ENCODE peak calls at places on chromosomes 7 and 10, in seven cellular contexts. J is activated gamma-delta T cell treated with Interleukin-2 at 50 U/mL for 16 hours, Z is aorta, D is GM12865, L is left ventricle myocardium superior, X is amniotic stem cell, P is upper lobe of right lung. V is an unnamed sample.

GRCh38 chr10:79346012-79346340 is 1.3 kb upstream of the PPIF start:
- DNase-seq in P (no peak), X (no peak), L (no peak), J (no peak), Z (peak), D (no peak), V (no peak)

GRCh38 chr10:112379635-112380296 is 5.8 kb downstream of the ACSL5 start:
- DNase-seq in L (no peak), Z (no peak), D (no peak), X (no peak), J (no peak), P (no peak), V (no peak)

GRCh38 chr10:71796749-71797405 is 23.6 kb upstream of the VSIR start:
- DNase-seq in D (peak), X (no peak), P (no peak), J (no peak), Z (peak), L (no peak), V (peak)

GRCh38 chr10:70920519-70920918 is 32.2 kb upstream of the PCBD1 start:
- DNase-seq in D (no peak), Z (no peak), J (no peak), X (no peak), P (peak), L (peak), V (no peak)

GRCh38 chr10:21238044-21238443 is 287.4 kb downstream of the SKIDA1 start:
- DNase-seq in D (no peak), L (no peak), J (no peak), P (no peak), X (no peak), Z (no peak), V (no peak)

GRCh38 chr7:150668472-150668911 is 17.0 kb upstream of the GIMAP2 start:
- DNase-seq in J (peak), X (no peak), D (peak), Z (no peak), L (no peak), P (no peak), V (no peak)

GRCh38 chr7:149126662-149127321 is 668 bp upstream of the ZNF425 start:
- DNase-seq in P (peak), J (peak), D (peak), L (peak), X (no peak), Z (peak), V (peak)

GRCh38 chr7:11345621-11346020 is 371.9 kb downstream of the PHF14 start:
- DNase-seq in L (no peak), J (no peak), P (no peak), X (no peak), Z (no peak), D (no peak), V (no peak)

GRCh38 chr7:64876792-64877713 is 26.0 kb upstream of the ZNF273 start:
- DNase-seq in Z (peak), X (no peak), D (no peak), J (peak), L (peak), P (peak), V (peak)

GRCh38 chr7:45185028-45185863 is 27.7 kb downstream of the RAMP3 start:
- DNase-seq in P (peak), Z (no peak), J (no peak), X (no peak), D (no peak), L (no peak), V (no peak)

GRCh38 chr10:49686651-49687050 is 7.2 kb downstream of the C10orf53 start:
- DNase-seq in D (no peak), L (no peak), X (no peak), J (no peak), Z (no peak), P (no peak), V (no peak)

GRCh38 chr10:63553031-63553430 is 31.8 kb downstream of the REEP3 start:
- DNase-seq in J (no peak), P (no peak), D (no peak), Z (no peak), X (peak), L (no peak), V (no peak)

GRCh38 chr7:105098863-105099515 is 85.0 kb downstream of the KMT2E start:
- DNase-seq in Z (no peak), D (peak), J (no peak), X (no peak), P (no peak), L (no peak), V (no peak)

V was measured in Karpas-422.